ENCODE peak calls at places on chromosomes 16 and 17, in six cellular contexts. One of them, this sample, is unnamed.

GRCh38 chr17:60639019-60639330 is 38.7 kb upstream of the BCAS3 start:
- DNase-seq in tibial artery: no peak
- DNase-seq in CD8-positive, alpha-beta T cell: no peak
- DNase-seq in fibroblast of lung: no peak
- DNase-seq in A549: no peak
- DNase-seq in lower leg skin: no peak
- DNase-seq in this sample: no peak

GRCh38 chr17:27845264-27846041 is 45.1 kb upstream of the NOS2 start:
- DNase-seq in CD8-positive, alpha-beta T cell: no peak
- DNase-seq in A549: no peak
- DNase-seq in fibroblast of lung: no peak
- DNase-seq in lower leg skin: no peak
- DNase-seq in tibial artery: no peak
- DNase-seq in this sample: no peak

GRCh38 chr16:70383421-70383960 is 36.8 kb downstream of the DDX19A start:
- DNase-seq in fibroblast of lung: no peak
- DNase-seq in CD8-positive, alpha-beta T cell: no peak
- DNase-seq in lower leg skin: no peak
- DNase-seq in A549: no peak
- DNase-seq in tibial artery: no peak
- DNase-seq in this sample: no peak

GRCh38 chr17:38559025-38559879 is 46.5 kb downstream of the SRCIN1 start:
- DNase-seq in A549: peak; percentile 98
- DNase-seq in fibroblast of lung: peak; percentile 33
- DNase-seq in tibial artery: peak; percentile 73
- DNase-seq in CD8-positive, alpha-beta T cell: peak; percentile 89
- DNase-seq in lower leg skin: peak; percentile 97
- DNase-seq in this sample: no peak

GRCh38 chr16:10849736-10850477 is 27.1 kb upstream of the CIITA start:
- DNase-seq in tibial artery: no peak
- DNase-seq in CD8-positive, alpha-beta T cell: no peak
- DNase-seq in lower leg skin: no peak
- DNase-seq in fibroblast of lung: no peak
- DNase-seq in A549: no peak
- DNase-seq in this sample: no peak

GRCh38 chr16:14564881-14565687 is 65.0 kb downstream of the PARN start:
- DNase-seq in lower leg skin: no peak
- DNase-seq in CD8-positive, alpha-beta T cell: no peak
- DNase-seq in tibial artery: no peak
- DNase-seq in fibroblast of lung: peak; percentile 46
- DNase-seq in A549: no peak
- DNase-seq in this sample: peak; percentile 16

GRCh38 chr16:28273511-28273910 is 18.8 kb upstream of the SBK1 start:
- DNase-seq in CD8-positive, alpha-beta T cell: no peak
- DNase-seq in A549: no peak
- DNase-seq in fibroblast of lung: no peak
- DNase-seq in tibial artery: no peak
- DNase-seq in lower leg skin: no peak
- DNase-seq in this sample: no peak

GRCh38 chr17:74282587-74283370 is 8.7 kb downstream of the DNAI2 start:
- DNase-seq in fibroblast of lung: no peak
- DNase-seq in CD8-positive, alpha-beta T cell: peak; percentile 47
- DNase-seq in lower leg skin: no peak
- DNase-seq in A549: no peak
- DNase-seq in tibial artery: no peak
- DNase-seq in this sample: no peak

GRCh38 chr17:41705271-41705991 is 6.7 kb upstream of the GAST start:
- DNase-seq in tibial artery: no peak
- DNase-seq in CD8-positive, alpha-beta T cell: no peak
- DNase-seq in A549: no peak
- DNase-seq in lower leg skin: no peak
- DNase-seq in fibroblast of lung: peak; percentile 68
- DNase-seq in this sample: no peak

GRCh38 chr17:74135391-74136167 is 67.9 kb upstream of the RPL38 start:
- DNase-seq in A549: no peak
- DNase-seq in fibroblast of lung: no peak
- DNase-seq in lower leg skin: peak; percentile 48
- DNase-seq in tibial artery: no peak
- DNase-seq in CD8-positive, alpha-beta T cell: no peak
- DNase-seq in this sample: no peak

GRCh38 chr16:57537596-57538234 is 1.3 kb upstream of the CCDC102A start:
- DNase-seq in fibroblast of lung: no peak
- DNase-seq in A549: no peak
- DNase-seq in lower leg skin: peak; percentile 66
- DNase-seq in CD8-positive, alpha-beta T cell: no peak
- DNase-seq in tibial artery: no peak
- DNase-seq in this sample: no peak

GRCh38 chr17:34098712-34099111 is 156.4 kb upstream of the CCL2 start:
- DNase-seq in tibial artery: no peak
- DNase-seq in fibroblast of lung: no peak
- DNase-seq in A549: no peak
- DNase-seq in lower leg skin: no peak
- DNase-seq in CD8-positive, alpha-beta T cell: no peak
- DNase-seq in this sample: no peak

GRCh38 chr17:12070561-12070960 is 49.9 kb downstream of the MAP2K4 start:
- DNase-seq in tibial artery: no peak
- DNase-seq in lower leg skin: no peak
- DNase-seq in fibroblast of lung: peak; percentile 77
- DNase-seq in A549: no peak
- DNase-seq in CD8-positive, alpha-beta T cell: no peak
- DNase-seq in this sample: peak; percentile 45

GRCh38 chr16:55126456-55126855 is 195.8 kb downstream of the IRX5 start:
- DNase-seq in fibroblast of lung: no peak
- DNase-seq in A549: no peak
- DNase-seq in CD8-positive, alpha-beta T cell: no peak
- DNase-seq in tibial artery: no peak
- DNase-seq in lower leg skin: no peak
- DNase-seq in this sample: no peak

GRCh38 chr16:17278988-17279387 is 191.8 kb downstream of the XYLT1 start:
- DNase-seq in tibial artery: no peak
- DNase-seq in fibroblast of lung: no peak
- DNase-seq in A549: no peak
- DNase-seq in CD8-positive, alpha-beta T cell: no peak
- DNase-seq in lower leg skin: no peak
- DNase-seq in this sample: no peak

GRCh38 chr17:27747462-27748359 is 52.6 kb downstream of the NOS2 start:
- DNase-seq in fibroblast of lung: no peak
- DNase-seq in CD8-positive, alpha-beta T cell: no peak
- DNase-seq in lower leg skin: peak; percentile 60
- DNase-seq in tibial artery: no peak
- DNase-seq in A549: no peak
- DNase-seq in this sample: no peak

GRCh38 chr17:75380315-75380714 is 25.2 kb downstream of the GRB2 start:
- DNase-seq in fibroblast of lung: peak; percentile 63
- DNase-seq in tibial artery: no peak
- DNase-seq in A549: no peak
- DNase-seq in lower leg skin: no peak
- DNase-seq in CD8-positive, alpha-beta T cell: no peak
- DNase-seq in this sample: no peak

GRCh38 chr16:12497558-12497957 is 306.1 kb downstream of the CPPED1 start:
- DNase-seq in fibroblast of lung: no peak
- DNase-seq in A549: no peak
- DNase-seq in tibial artery: no peak
- DNase-seq in lower leg skin: no peak
- DNase-seq in CD8-positive, alpha-beta T cell: no peak
- DNase-seq in this sample: no peak

GRCh38 chr16:84268661-84269060 is 26.0 kb upstream of the WFDC1 start:
- DNase-seq in fibroblast of lung: no peak
- DNase-seq in CD8-positive, alpha-beta T cell: no peak
- DNase-seq in lower leg skin: no peak
- DNase-seq in A549: no peak
- DNase-seq in tibial artery: no peak
- DNase-seq in this sample: no peak

GRCh38 chr17:1252203-1252608 is 18.0 kb upstream of the BHLHA9 start:
- DNase-seq in A549: no peak
- DNase-seq in tibial artery: no peak
- DNase-seq in fibroblast of lung: no peak
- DNase-seq in lower leg skin: no peak
- DNase-seq in CD8-positive, alpha-beta T cell: no peak
- DNase-seq in this sample: no peak
- TF ChIP-seq CTCF in A549: no peak
- TF ChIP-seq CTCF in tibial artery: no peak
- TF ChIP-seq CTCF in fibroblast of lung: no peak
- TF ChIP-seq CTCF in lower leg skin: no peak
- TF ChIP-seq CTCF in CD8-positive, alpha-beta T cell: no peak
- TF ChIP-seq CTCF in this sample: no peak

GRCh38 chr17:59490259-59490658 is 75.2 kb upstream of the DHX40 start:
- DNase-seq in lower leg skin: no peak
- DNase-seq in tibial artery: no peak
- DNase-seq in fibroblast of lung: no peak
- DNase-seq in CD8-positive, alpha-beta T cell: no peak
- DNase-seq in A549: no peak
- DNase-seq in this sample: no peak
- H3K4me3 ChIP-seq in lower leg skin: no peak overlapping the region
- H3K4me3 ChIP-seq in tibial artery: no peak overlapping the region
- H3K4me3 ChIP-seq in fibroblast of lung: no peak overlapping the region
- H3K4me3 ChIP-seq in CD8-positive, alpha-beta T cell: no peak overlapping the region
- H3K4me3 ChIP-seq in A549: no peak overlapping the region
- H3K4me3 ChIP-seq in this sample: no peak overlapping the region

GRCh38 chr16:87062569-87063442 is 254.4 kb downstream of the C16orf95 start:
- DNase-seq in tibial artery: peak; percentile 73
- DNase-seq in fibroblast of lung: peak; percentile 78
- DNase-seq in lower leg skin: peak; percentile 86
- DNase-seq in A549: peak; percentile 91
- DNase-seq in CD8-positive, alpha-beta T cell: peak; percentile 44
- DNase-seq in this sample: no peak

GRCh38 chr16:87058728-87059250 is 258.4 kb downstream of the C16orf95 start:
- DNase-seq in lower leg skin: peak; percentile 46
- DNase-seq in tibial artery: no peak
- DNase-seq in fibroblast of lung: no peak
- DNase-seq in A549: no peak
- DNase-seq in CD8-positive, alpha-beta T cell: no peak
- DNase-seq in this sample: no peak

GRCh38 chr16:87061521-87061920 is 255.7 kb downstream of the C16orf95 start:
- DNase-seq in fibroblast of lung: peak; percentile 25
- DNase-seq in CD8-positive, alpha-beta T cell: no peak
- DNase-seq in tibial artery: no peak
- DNase-seq in A549: no peak
- DNase-seq in lower leg skin: no peak
- DNase-seq in this sample: no peak

GRCh38 chr16:87057951-87058560 is 259.1 kb downstream of the C16orf95 start:
- DNase-seq in CD8-positive, alpha-beta T cell: no peak
- DNase-seq in A549: no peak
- DNase-seq in lower leg skin: peak; percentile 64
- DNase-seq in fibroblast of lung: no peak
- DNase-seq in tibial artery: no peak
- DNase-seq in this sample: no peak

GRCh38 chr16:87060026-87060986 is 256.9 kb downstream of the C16orf95 start:
- DNase-seq in CD8-positive, alpha-beta T cell: no peak
- DNase-seq in lower leg skin: peak; percentile 73
- DNase-seq in tibial artery: peak; percentile 64
- DNase-seq in fibroblast of lung: peak; percentile 83
- DNase-seq in A549: no peak
- DNase-seq in this sample: no peak
- TF ChIP-seq CTCF in CD8-positive, alpha-beta T cell: no peak
- TF ChIP-seq CTCF in lower leg skin: no peak
- TF ChIP-seq CTCF in tibial artery: peak; percentile 61
- TF ChIP-seq CTCF in fibroblast of lung: peak; percentile 28
- TF ChIP-seq CTCF in A549: no peak
- TF ChIP-seq CTCF in this sample: peak; percentile 22

GRCh38 chr17:7441202-7441705 is 1.9 kb downstream of the FGF11 start:
- DNase-seq in tibial artery: no peak
- DNase-seq in lower leg skin: no peak
- DNase-seq in CD8-positive, alpha-beta T cell: no peak
- DNase-seq in A549: no peak
- DNase-seq in fibroblast of lung: no peak
- DNase-seq in this sample: no peak
- H3K4me3 ChIP-seq in tibial artery: no peak overlapping the region
- H3K4me3 ChIP-seq in lower leg skin: no peak overlapping the region
- H3K4me3 ChIP-seq in CD8-positive, alpha-beta T cell: no peak overlapping the region
- H3K4me3 ChIP-seq in A549: no peak overlapping the region
- H3K4me3 ChIP-seq in fibroblast of lung: no peak overlapping the region
- H3K4me3 ChIP-seq in this sample: no peak overlapping the region

GRCh38 chr17:81324177-81324905 is 29.2 kb upstream of the SLC38A10 start:
- DNase-seq in lower leg skin: no peak
- DNase-seq in CD8-positive, alpha-beta T cell: no peak
- DNase-seq in tibial artery: no peak
- DNase-seq in A549: no peak
- DNase-seq in fibroblast of lung: no peak
- DNase-seq in this sample: no peak

GRCh38 chr17:81323083-81323369 is 27.9 kb upstream of the SLC38A10 start:
- DNase-seq in fibroblast of lung: no peak
- DNase-seq in tibial artery: no peak
- DNase-seq in lower leg skin: no peak
- DNase-seq in A549: no peak
- DNase-seq in CD8-positive, alpha-beta T cell: no peak
- DNase-seq in this sample: no peak

GRCh38 chr17:81325057-81325973 is 30.2 kb upstream of the SLC38A10 start:
- DNase-seq in CD8-positive, alpha-beta T cell: no peak
- DNase-seq in fibroblast of lung: no peak
- DNase-seq in tibial artery: no peak
- DNase-seq in lower leg skin: no peak
- DNase-seq in A549: no peak
- DNase-seq in this sample: no peak

GRCh38 chr17:81323411-81323868 is 28.3 kb upstream of the SLC38A10 start:
- DNase-seq in tibial artery: no peak
- DNase-seq in A549: no peak
- DNase-seq in fibroblast of lung: no peak
- DNase-seq in CD8-positive, alpha-beta T cell: no peak
- DNase-seq in lower leg skin: peak; percentile 92
- DNase-seq in this sample: no peak

GRCh38 chr17:81322271-81323082 is 27.4 kb upstream of the SLC38A10 start:
- DNase-seq in tibial artery: no peak
- DNase-seq in A549: peak; percentile 89
- DNase-seq in fibroblast of lung: no peak
- DNase-seq in lower leg skin: no peak
- DNase-seq in CD8-positive, alpha-beta T cell: peak; percentile 21
- DNase-seq in this sample: no peak
- TF ChIP-seq CTCF in tibial artery: no peak
- TF ChIP-seq CTCF in A549: peak; percentile 30
- TF ChIP-seq CTCF in fibroblast of lung: peak; percentile 8
- TF ChIP-seq CTCF in lower leg skin: no peak
- TF ChIP-seq CTCF in CD8-positive, alpha-beta T cell: no peak
- TF ChIP-seq CTCF in this sample: peak; percentile 34

DNA sequence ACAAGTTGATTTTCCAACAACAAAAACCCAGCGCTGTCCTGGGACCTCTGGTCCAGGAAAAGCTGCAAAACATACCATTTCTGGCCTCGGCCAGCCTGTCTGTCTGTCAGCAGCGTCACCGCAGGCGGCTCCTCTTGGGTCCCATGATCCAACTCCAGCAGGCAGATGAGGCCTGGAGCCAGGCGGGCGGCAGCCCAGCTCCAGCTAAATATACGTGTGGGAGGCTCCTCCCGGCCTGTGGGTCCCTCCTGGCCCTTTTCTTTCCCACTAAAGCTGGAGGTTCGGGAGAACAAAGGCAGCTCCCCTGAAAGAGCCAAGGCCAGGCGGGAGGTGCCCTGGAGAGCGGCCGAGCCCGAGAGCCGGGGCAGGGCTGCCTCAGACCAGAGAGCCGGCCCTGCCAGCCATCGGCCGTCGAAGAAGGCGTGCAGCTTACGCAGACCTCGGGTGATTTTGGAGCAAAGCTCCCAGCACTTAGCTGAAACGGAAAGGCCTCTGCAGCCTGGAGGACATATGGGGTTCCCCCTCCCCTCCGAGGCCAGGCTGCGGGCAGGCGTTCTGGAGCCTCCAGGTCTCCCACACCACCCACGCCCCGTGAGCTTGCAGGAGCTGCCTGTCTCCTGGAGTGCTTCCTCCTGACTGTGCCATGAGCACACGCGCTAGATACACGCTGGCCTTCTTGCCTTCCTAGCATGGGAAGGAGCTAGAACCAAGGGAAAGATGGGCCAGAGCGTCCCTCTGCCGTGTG is 19.9 kb upstream of the JPH3 start:
- DNase-seq in fibroblast of lung: peak; percentile 90
- DNase-seq in lower leg skin: peak; percentile 94
- DNase-seq in A549: no peak
- DNase-seq in tibial artery: peak; percentile 89
- DNase-seq in CD8-positive, alpha-beta T cell: no peak
- DNase-seq in this sample: peak; percentile 35
- H3K4me3 ChIP-seq in fibroblast of lung: peak overlapping the region; percentile 19
- H3K4me3 ChIP-seq in lower leg skin: no peak overlapping the region
- H3K4me3 ChIP-seq in A549: peak overlapping the region; percentile 8
- H3K4me3 ChIP-seq in tibial artery: peak overlapping the region; percentile 36
- H3K4me3 ChIP-seq in CD8-positive, alpha-beta T cell: no peak overlapping the region
- H3K4me3 ChIP-seq in this sample: peak overlapping the region; percentile 22